ENCODE peak calls at places on chromosomes 11 and 22, in six cellular contexts. R is naive thymus-derived CD8-positive, alpha-beta T cell; Y is thoracic aorta; P is left ventricle myocardium inferior; T is H4; W is HFF-Myc. Q is an unnamed sample.

GRCh38 chr22:30290679-30291333 is 1.5 kb upstream of the CASTOR1 start:
- DNase-seq in T (peak; percentile 39), W (no peak), Y (peak; percentile 84), P (peak; percentile 86), R (no peak), Q (no peak)

GRCh38 chr11:94602430-94603372 is 35.5 kb downstream of the PIWIL4 start:
- DNase-seq in T (peak; percentile 61), R (no peak), W (peak; percentile 39), P (peak; percentile 40), Y (no peak), Q (no peak)

GRCh38 chr11:64055077-64055476 is 19.3 kb downstream of the FLRT1 start:
- DNase-seq in P (peak; percentile 74), T (no peak), Y (no peak), R (no peak), W (no peak), Q (no peak)

GRCh38 chr22:24601217-24602104 is 1.5 kb upstream of the GGT1 start:
- DNase-seq in Y (no peak), P (peak; percentile 69), W (no peak), R (no peak), T (no peak), Q (no peak)

GRCh38 chr11:12430351-12430750 is 53.0 kb downstream of the PARVA start:
- DNase-seq in R (no peak), P (no peak), W (no peak), T (peak; percentile 38), Y (no peak), Q (no peak)

GRCh38 chr22:17795661-17796548 is 21.6 kb upstream of the BID start:
- DNase-seq in R (no peak), T (no peak), Y (no peak), P (no peak), W (no peak), Q (no peak)

GRCh38 chr22:19801340-19802000 is 40.9 kb downstream of the TBX1 start:
- DNase-seq in P (no peak), T (no peak), R (no peak), Y (no peak), W (no peak), Q (no peak)

GRCh38 chr11:19076744-19077589 is 16.4 kb upstream of the MRGPRX2 start:
- DNase-seq in P (peak; percentile 36), W (no peak), T (no peak), Y (no peak), R (peak; percentile 53), Q (peak; percentile 17)

GRCh38 chr11:62081378-62082291 is 42.2 kb upstream of the INCENP start:
- DNase-seq in Y (peak; percentile 43), T (peak; percentile 43), R (peak; percentile 79), P (peak; percentile 79), W (peak; percentile 31), Q (peak; percentile 58)